ENCODE peak calls at places on chromosomes 13 and 19, in eight cellular contexts. One of them, this sample, is unnamed.

GRCh38 chr13:101640797-101641400 is 188.4 kb downstream of the ITGBL1 start:
- DNase-seq in NCI-H1092: no peak
- DNase-seq in stomach: no peak
- DNase-seq in HuH-7.5: no peak
- DNase-seq in HAP-1: peak
- DNase-seq in cardiac muscle cell: peak
- DNase-seq in lung microvascular endothelial cell: no peak
- DNase-seq in gastrocnemius medialis: no peak
- DNase-seq in this sample: peak

GRCh38 chr19:12847159-12848139 is 9.1 kb downstream of the MAST1 start:
- DNase-seq in NCI-H1092: peak
- DNase-seq in stomach: peak
- DNase-seq in HuH-7.5: peak
- DNase-seq in HAP-1: peak
- DNase-seq in cardiac muscle cell: peak
- DNase-seq in lung microvascular endothelial cell: peak
- DNase-seq in gastrocnemius medialis: peak
- DNase-seq in this sample: peak

GRCh38 chr13:21964686-21965085 is 293.8 kb downstream of the FGF9 start:
- DNase-seq in NCI-H1092: no peak
- DNase-seq in stomach: no peak
- DNase-seq in HuH-7.5: no peak
- DNase-seq in HAP-1: no peak
- DNase-seq in cardiac muscle cell: no peak
- DNase-seq in lung microvascular endothelial cell: no peak
- DNase-seq in gastrocnemius medialis: no peak
- DNase-seq in this sample: no peak

GRCh38 chr19:16166417-16166816 is 6.9 kb downstream of the CIB3 start:
- DNase-seq in NCI-H1092: no peak
- DNase-seq in stomach: no peak
- DNase-seq in HuH-7.5: no peak
- DNase-seq in HAP-1: no peak
- DNase-seq in cardiac muscle cell: no peak
- DNase-seq in lung microvascular endothelial cell: no peak
- DNase-seq in gastrocnemius medialis: no peak
- DNase-seq in this sample: no peak

GRCh38 chr19:1122972-1123363 is 19.2 kb downstream of the GPX4 start:
- DNase-seq in NCI-H1092: no peak
- DNase-seq in stomach: peak
- DNase-seq in HuH-7.5: peak
- DNase-seq in HAP-1: peak
- DNase-seq in cardiac muscle cell: peak
- DNase-seq in lung microvascular endothelial cell: peak
- DNase-seq in gastrocnemius medialis: no peak
- DNase-seq in this sample: peak

GRCh38 chr13:112134150-112135075 is 67.5 kb downstream of the SOX1 start:
- DNase-seq in NCI-H1092: no peak
- DNase-seq in stomach: peak
- DNase-seq in HuH-7.5: no peak
- DNase-seq in HAP-1: no peak
- DNase-seq in cardiac muscle cell: no peak
- DNase-seq in lung microvascular endothelial cell: no peak
- DNase-seq in gastrocnemius medialis: no peak
- DNase-seq in this sample: no peak

GRCh38 chr13:67152123-67152522 is 78.0 kb downstream of the PCDH9 start:
- DNase-seq in NCI-H1092: no peak
- DNase-seq in stomach: no peak
- DNase-seq in HuH-7.5: no peak
- DNase-seq in HAP-1: no peak
- DNase-seq in cardiac muscle cell: no peak
- DNase-seq in lung microvascular endothelial cell: peak
- DNase-seq in gastrocnemius medialis: no peak
- DNase-seq in this sample: no peak

GRCh38 chr13:44818428-44818827 is 170.8 kb downstream of the NUFIP1 start:
- DNase-seq in NCI-H1092: peak
- DNase-seq in stomach: no peak
- DNase-seq in HuH-7.5: peak
- DNase-seq in HAP-1: peak
- DNase-seq in cardiac muscle cell: peak
- DNase-seq in lung microvascular endothelial cell: peak
- DNase-seq in gastrocnemius medialis: no peak
- DNase-seq in this sample: peak

GRCh38 chr13:102495663-102496062 is 93.8 kb upstream of the FGF14 start:
- DNase-seq in NCI-H1092: no peak
- DNase-seq in stomach: no peak
- DNase-seq in HuH-7.5: no peak
- DNase-seq in HAP-1: no peak
- DNase-seq in cardiac muscle cell: no peak
- DNase-seq in lung microvascular endothelial cell: no peak
- DNase-seq in gastrocnemius medialis: no peak
- DNase-seq in this sample: no peak

GRCh38 chr19:42198676-42199439 is 18.6 kb downstream of the DEDD2 start:
- DNase-seq in NCI-H1092: no peak
- DNase-seq in stomach: peak
- DNase-seq in HuH-7.5: no peak
- DNase-seq in HAP-1: no peak
- DNase-seq in cardiac muscle cell: no peak
- DNase-seq in lung microvascular endothelial cell: no peak
- DNase-seq in gastrocnemius medialis: no peak
- DNase-seq in this sample: no peak

GRCh38 chr19:48274173-48274572 is 4.3 kb downstream of the ZNF114 start:
- DNase-seq in NCI-H1092: no peak
- DNase-seq in stomach: no peak
- DNase-seq in HuH-7.5: no peak
- DNase-seq in HAP-1: no peak
- DNase-seq in cardiac muscle cell: no peak
- DNase-seq in lung microvascular endothelial cell: no peak
- DNase-seq in gastrocnemius medialis: no peak
- DNase-seq in this sample: no peak

GRCh38 chr19:38047048-38047435 is 140.0 kb downstream of the SIPA1L3 start:
- DNase-seq in NCI-H1092: no peak
- DNase-seq in stomach: no peak
- DNase-seq in HuH-7.5: no peak
- DNase-seq in HAP-1: no peak
- DNase-seq in cardiac muscle cell: no peak
- DNase-seq in lung microvascular endothelial cell: no peak
- DNase-seq in gastrocnemius medialis: no peak
- DNase-seq in this sample: no peak

GRCh38 chr13:23558675-23559536 is 11.3 kb upstream of the TNFRSF19 start:
- DNase-seq in NCI-H1092: peak
- DNase-seq in stomach: peak
- DNase-seq in HuH-7.5: peak
- DNase-seq in HAP-1: peak
- DNase-seq in cardiac muscle cell: peak
- DNase-seq in lung microvascular endothelial cell: no peak
- DNase-seq in gastrocnemius medialis: peak
- DNase-seq in this sample: peak

GRCh38 chr19:4061683-4062575 is 4.8 kb downstream of the ZBTB7A start:
- DNase-seq in NCI-H1092: no peak
- DNase-seq in stomach: peak
- DNase-seq in HuH-7.5: no peak
- DNase-seq in HAP-1: no peak
- DNase-seq in cardiac muscle cell: no peak
- DNase-seq in lung microvascular endothelial cell: no peak
- DNase-seq in gastrocnemius medialis: no peak
- DNase-seq in this sample: no peak

GRCh38 chr13:113464476-113464875 is 11.2 kb upstream of the ADPRHL1 start:
- DNase-seq in NCI-H1092: no peak
- DNase-seq in stomach: no peak
- DNase-seq in HuH-7.5: no peak
- DNase-seq in HAP-1: no peak
- DNase-seq in cardiac muscle cell: no peak
- DNase-seq in lung microvascular endothelial cell: no peak
- DNase-seq in gastrocnemius medialis: no peak
- DNase-seq in this sample: no peak

GRCh38 chr13:98549006-98549727 is 27.7 kb downstream of the STK24 start:
- DNase-seq in NCI-H1092: no peak
- DNase-seq in stomach: no peak
- DNase-seq in HuH-7.5: no peak
- DNase-seq in HAP-1: no peak
- DNase-seq in cardiac muscle cell: peak
- DNase-seq in lung microvascular endothelial cell: no peak
- DNase-seq in gastrocnemius medialis: no peak
- DNase-seq in this sample: no peak

GRCh38 chr19:46823049-46823448 is 27.6 kb downstream of the AP2S1 start:
- DNase-seq in NCI-H1092: no peak
- DNase-seq in stomach: no peak
- DNase-seq in HuH-7.5: no peak
- DNase-seq in HAP-1: peak
- DNase-seq in cardiac muscle cell: no peak
- DNase-seq in lung microvascular endothelial cell: no peak
- DNase-seq in gastrocnemius medialis: no peak
- DNase-seq in this sample: peak

GRCh38 chr13:96052655-96053002 is 572 bp downstream of the UGGT2 start:
- DNase-seq in NCI-H1092: peak
- DNase-seq in stomach: no peak
- DNase-seq in HuH-7.5: peak
- DNase-seq in HAP-1: no peak
- DNase-seq in cardiac muscle cell: peak
- DNase-seq in lung microvascular endothelial cell: peak
- DNase-seq in gastrocnemius medialis: no peak
- DNase-seq in this sample: peak

This sample was measured in A673.